ENCODE peak calls at places on chromosomes 4 and X, in five cellular contexts. One of them, this sample, is unnamed.
A peak's percentile ranks its signal among the peaks of the same experiment; 100 is the strongest.

GRCh38 chr4:3201718-3202702 is 46.9 kb upstream of the MSANTD1 start:
- DNase-seq in HTR-8/SVneo: no peak
- DNase-seq in occipital lobe: no peak
- DNase-seq in activated T-cell treated with anti-CD3 and anti-CD28 coated beads, Interleukin-2, amount 50 U/mL, for 72 hours: peak; percentile 73
- DNase-seq in osteoblast: peak; percentile 84
- DNase-seq in this sample: peak; percentile 86

GRCh38 chr4:116733368-116733767 is 352.0 kb downstream of the TRAM1L1 start:
- DNase-seq in HTR-8/SVneo: no peak
- DNase-seq in occipital lobe: no peak
- DNase-seq in activated T-cell treated with anti-CD3 and anti-CD28 coated beads, Interleukin-2, amount 50 U/mL, for 72 hours: no peak
- DNase-seq in osteoblast: no peak
- DNase-seq in this sample: no peak

GRCh38 chr4:8026455-8026854 is 86.8 kb upstream of the AFAP1 start:
- DNase-seq in HTR-8/SVneo: no peak
- DNase-seq in occipital lobe: peak; percentile 47
- DNase-seq in activated T-cell treated with anti-CD3 and anti-CD28 coated beads, Interleukin-2, amount 50 U/mL, for 72 hours: no peak
- DNase-seq in osteoblast: peak; percentile 84
- DNase-seq in this sample: no peak

GRCh38 chrX:87338510-87338909 is 179.1 kb upstream of the KLHL4 start:
- DNase-seq in HTR-8/SVneo: no peak
- DNase-seq in occipital lobe: no peak
- DNase-seq in activated T-cell treated with anti-CD3 and anti-CD28 coated beads, Interleukin-2, amount 50 U/mL, for 72 hours: no peak
- DNase-seq in osteoblast: no peak
- DNase-seq in this sample: no peak

GRCh38 chrX:69323786-69324720 is 158.8 kb upstream of the PJA1 start:
- DNase-seq in HTR-8/SVneo: no peak
- DNase-seq in occipital lobe: no peak
- DNase-seq in activated T-cell treated with anti-CD3 and anti-CD28 coated beads, Interleukin-2, amount 50 U/mL, for 72 hours: no peak
- DNase-seq in osteoblast: no peak
- DNase-seq in this sample: no peak

GRCh38 chr4:4872148-4872903 is 12.9 kb downstream of the MSX1 start:
- DNase-seq in HTR-8/SVneo: no peak
- DNase-seq in occipital lobe: no peak
- DNase-seq in activated T-cell treated with anti-CD3 and anti-CD28 coated beads, Interleukin-2, amount 50 U/mL, for 72 hours: no peak
- DNase-seq in osteoblast: peak; percentile 86
- DNase-seq in this sample: no peak

GRCh38 chr4:36997727-36998126 is 246.8 kb upstream of the NWD2 start:
- DNase-seq in HTR-8/SVneo: no peak
- DNase-seq in occipital lobe: no peak
- DNase-seq in activated T-cell treated with anti-CD3 and anti-CD28 coated beads, Interleukin-2, amount 50 U/mL, for 72 hours: no peak
- DNase-seq in osteoblast: no peak
- DNase-seq in this sample: no peak

GRCh38 chrX:45768666-45769065 is 568.0 kb upstream of the DIPK2B start:
- DNase-seq in HTR-8/SVneo: no peak
- DNase-seq in occipital lobe: no peak
- DNase-seq in activated T-cell treated with anti-CD3 and anti-CD28 coated beads, Interleukin-2, amount 50 U/mL, for 72 hours: no peak
- DNase-seq in osteoblast: no peak
- DNase-seq in this sample: no peak

GRCh38 chr4:75490155-75490554 is 24.0 kb downstream of the RCHY1 start:
- DNase-seq in HTR-8/SVneo: no peak
- DNase-seq in occipital lobe: no peak
- DNase-seq in activated T-cell treated with anti-CD3 and anti-CD28 coated beads, Interleukin-2, amount 50 U/mL, for 72 hours: no peak
- DNase-seq in osteoblast: no peak
- DNase-seq in this sample: no peak

GRCh38 chr4:107780665-107781064 is 44.1 kb upstream of the SGMS2 start:
- DNase-seq in HTR-8/SVneo: no peak
- DNase-seq in occipital lobe: no peak
- DNase-seq in activated T-cell treated with anti-CD3 and anti-CD28 coated beads, Interleukin-2, amount 50 U/mL, for 72 hours: peak; percentile 5
- DNase-seq in osteoblast: no peak
- DNase-seq in this sample: no peak

GRCh38 chr4:140947507-140947906 is 185.8 kb downstream of the RNF150 start:
- DNase-seq in HTR-8/SVneo: no peak
- DNase-seq in occipital lobe: no peak
- DNase-seq in activated T-cell treated with anti-CD3 and anti-CD28 coated beads, Interleukin-2, amount 50 U/mL, for 72 hours: no peak
- DNase-seq in osteoblast: no peak
- DNase-seq in this sample: no peak

GRCh38 chrX:22652596-22652995 is 347.2 kb upstream of the DDX53 start:
- DNase-seq in HTR-8/SVneo: peak; percentile 33
- DNase-seq in occipital lobe: no peak
- DNase-seq in activated T-cell treated with anti-CD3 and anti-CD28 coated beads, Interleukin-2, amount 50 U/mL, for 72 hours: no peak
- DNase-seq in osteoblast: peak; percentile 45
- DNase-seq in this sample: no peak

GRCh38 chr4:623914-624626 is 1.3 kb upstream of the PDE6B start:
- DNase-seq in HTR-8/SVneo: no peak
- DNase-seq in occipital lobe: no peak
- DNase-seq in activated T-cell treated with anti-CD3 and anti-CD28 coated beads, Interleukin-2, amount 50 U/mL, for 72 hours: no peak
- DNase-seq in osteoblast: peak; percentile 80
- DNase-seq in this sample: peak; percentile 14

GRCh38 chr4:142817442-142817841 is 28.7 kb downstream of the INPP4B start:
- DNase-seq in HTR-8/SVneo: peak; percentile 49
- DNase-seq in occipital lobe: no peak
- DNase-seq in activated T-cell treated with anti-CD3 and anti-CD28 coated beads, Interleukin-2, amount 50 U/mL, for 72 hours: peak; percentile 54
- DNase-seq in osteoblast: no peak
- DNase-seq in this sample: no peak

GRCh38 chr4:183350317-183351071 is 28.3 kb upstream of the CLDN24 start:
- DNase-seq in HTR-8/SVneo: no peak
- DNase-seq in occipital lobe: no peak
- DNase-seq in activated T-cell treated with anti-CD3 and anti-CD28 coated beads, Interleukin-2, amount 50 U/mL, for 72 hours: no peak
- DNase-seq in osteoblast: no peak
- DNase-seq in this sample: no peak

GRCh38 chrX:134542485-134542884 is 82.5 kb downstream of the HPRT1 start:
- DNase-seq in HTR-8/SVneo: no peak
- DNase-seq in occipital lobe: no peak
- DNase-seq in activated T-cell treated with anti-CD3 and anti-CD28 coated beads, Interleukin-2, amount 50 U/mL, for 72 hours: no peak
- DNase-seq in osteoblast: peak; percentile 85
- DNase-seq in this sample: no peak

GRCh38 chrX:49840679-49841078 is 11.6 kb downstream of the PAGE4 start:
- DNase-seq in HTR-8/SVneo: peak; percentile 26
- DNase-seq in occipital lobe: peak; percentile 41
- DNase-seq in activated T-cell treated with anti-CD3 and anti-CD28 coated beads, Interleukin-2, amount 50 U/mL, for 72 hours: peak; percentile 51
- DNase-seq in osteoblast: no peak
- DNase-seq in this sample: no peak

GRCh38 chrX:109760241-109760921 is 27.3 kb upstream of the ACSL4 start:
- DNase-seq in HTR-8/SVneo: no peak
- DNase-seq in occipital lobe: no peak
- DNase-seq in activated T-cell treated with anti-CD3 and anti-CD28 coated beads, Interleukin-2, amount 50 U/mL, for 72 hours: no peak
- DNase-seq in osteoblast: no peak
- DNase-seq in this sample: no peak